ENCODE peak calls at places on chromosomes 11 and 22, in seven cellular contexts. C, B, S, M, U, Q and Y are unnamed samples.

GRCh38 chr11:78526497-78527146 is 48.0 kb downstream of the NARS2 start:
- DNase-seq in C (no peak), B (no peak), S (no peak), M (no peak), U (no peak), Q (no peak), Y (no peak)

GRCh38 chr22:24289138-24289537 is 18.5 kb downstream of the SPECC1L start:
- DNase-seq in C (no peak), B (no peak), S (no peak), M (no peak), U (no peak), Q (no peak), Y (no peak)

GRCh38 chr11:68326334-68327215 is 14.2 kb downstream of the LRP5 start:
- DNase-seq in C (no peak), B (peak; percentile 15), S (no peak), M (peak; percentile 69), U (no peak), Q (no peak), Y (no peak)

GRCh38 chr11:68714047-68714856 is 29.9 kb downstream of the GAL start:
- DNase-seq in C (no peak), B (no peak), S (no peak), M (no peak), U (no peak), Q (no peak), Y (no peak)

GRCh38 chr11:92675810-92676209 is 293.6 kb upstream of the MTNR1B start:
- DNase-seq in C (no peak), B (no peak), S (no peak), M (no peak), U (no peak), Q (no peak), Y (no peak)

GRCh38 chr11:121104223-121104831 is 3.3 kb downstream of the TECTA start:
- DNase-seq in C (peak; percentile 36), B (no peak), S (no peak), M (no peak), U (no peak), Q (no peak), Y (no peak)

GRCh38 chr11:73963861-73964260 is 13.0 kb downstream of the DNAJB13 start:
- DNase-seq in C (no peak), B (no peak), S (no peak), M (no peak), U (no peak), Q (no peak), Y (no peak)

GRCh38 chr11:24697722-24698121 is 200.9 kb downstream of the LUZP2 start:
- DNase-seq in C (no peak), B (no peak), S (no peak), M (no peak), U (no peak), Q (no peak), Y (no peak)

GRCh38 chr22:20510811-20511577 is 3.6 kb downstream of the MED15 start:
- DNase-seq in C (no peak), B (no peak), S (no peak), M (no peak), U (no peak), Q (no peak), Y (no peak)

GRCh38 chr11:17699157-17700114 is 19.9 kb upstream of the MYOD1 start:
- DNase-seq in C (peak; percentile 44), B (no peak), S (no peak), M (no peak), U (no peak), Q (no peak), Y (no peak)

GRCh38 chr22:19016081-19016480 is 80.0 kb upstream of the PRODH start:
- DNase-seq in C (peak; percentile 23), B (no peak), S (no peak), M (no peak), U (no peak), Q (no peak), Y (no peak)

GRCh38 chr11:95926714-95927113 is 2.8 kb upstream of the MTMR2 start:
- DNase-seq in C (no peak), B (no peak), S (no peak), M (no peak), U (no peak), Q (no peak), Y (no peak)

GRCh38 chr22:32874330-32874729 is 72.8 kb downstream of the TIMP3 start:
- DNase-seq in C (no peak), B (no peak), S (no peak), M (no peak), U (no peak), Q (no peak), Y (no peak)

GRCh38 chr11:69443138-69443967 is 38.1 kb upstream of the LINC01488 start:
- DNase-seq in C (peak; percentile 99), B (peak; percentile 98), S (peak; percentile 46), M (no peak), U (peak; percentile 74), Q (peak; percentile 70), Y (peak; percentile 96)

GRCh38 chr11:65357856-65358356 is 3.4 kb downstream of the TIGD3 start:
- DNase-seq in C (peak; percentile 60), B (no peak), S (no peak), M (peak; percentile 95), U (no peak), Q (no peak), Y (no peak)

GRCh38 chr11:5983443-5983842 is 3.3 kb downstream of the OR52L1 start:
- DNase-seq in C (no peak), B (no peak), S (no peak), M (no peak), U (no peak), Q (no peak), Y (no peak)

GRCh38 chr22:44335903-44336803 is 23.4 kb upstream of the SHISAL1 start:
- DNase-seq in C (no peak), B (no peak), S (no peak), M (no peak), U (no peak), Q (no peak), Y (no peak)

GRCh38 chr22:38129856-38130255 is 19.4 kb upstream of the BAIAP2L2 start:
- DNase-seq in C (no peak), B (no peak), S (no peak), M (no peak), U (no peak), Q (no peak), Y (no peak)
- TF ChIP-seq JUND in C (no peak), B (no peak), S (no peak), M (no peak), U (no peak), Q (no peak), Y (no peak)

GRCh38 chr22:49692499-49693225 is 135.0 kb downstream of the BRD1 start:
- DNase-seq in C (no peak), B (no peak), S (no peak), M (no peak), U (no peak), Q (no peak), Y (no peak)
- TF ChIP-seq JUND in C (no peak), B (no peak), S (no peak), M (no peak), U (no peak), Q (no peak), Y (no peak)

DNA sequence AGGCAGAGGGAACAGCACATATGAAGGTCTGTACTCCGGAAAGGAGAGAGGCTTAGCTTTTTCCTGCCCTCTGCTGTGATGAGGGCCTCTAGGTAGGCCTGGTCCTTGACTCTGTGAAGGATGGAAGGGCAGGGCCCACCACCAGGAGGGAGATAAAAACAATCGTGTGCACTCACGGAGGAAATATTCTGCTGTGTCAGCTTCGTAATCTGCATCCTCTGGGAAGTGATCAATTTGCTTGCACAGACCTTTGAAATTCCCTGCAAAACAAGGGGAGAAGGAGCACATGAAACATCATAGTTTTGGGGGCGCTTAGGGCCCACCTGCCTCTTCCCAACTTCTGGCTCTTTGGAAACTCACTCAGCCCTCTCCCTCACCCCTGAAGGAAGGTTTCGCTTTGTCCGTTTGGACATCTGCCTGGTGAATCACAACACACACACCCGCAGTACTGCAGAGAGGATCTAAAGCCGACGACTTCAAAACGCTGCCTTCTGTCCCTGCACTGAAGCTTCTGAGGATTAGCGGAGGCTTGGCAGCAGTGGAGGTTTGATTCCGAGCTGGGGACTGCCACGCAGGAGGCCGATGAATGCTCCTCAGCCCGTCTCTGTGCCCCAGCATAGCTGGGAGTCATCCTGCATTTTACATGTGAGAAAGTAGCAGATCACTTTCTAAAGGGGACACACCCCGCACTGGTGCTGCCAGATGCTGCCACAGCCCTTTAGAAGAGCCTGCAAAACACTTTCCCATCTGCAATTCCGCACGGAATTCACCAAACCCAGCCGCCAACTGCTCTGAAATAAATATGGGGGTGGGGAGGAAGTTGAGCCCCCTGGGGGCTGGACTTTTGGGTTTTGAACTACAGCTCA is 58.6 kb upstream of the EIF3D start:
- DNase-seq in C (no peak), B (no peak), S (no peak), M (no peak), U (no peak), Q (no peak), Y (no peak)
- TF ChIP-seq JUND in C (no peak), B (no peak), S (no peak), M (no peak), U (no peak), Q (no peak), Y (no peak)

GRCh38 chr11:46275964-46276641 is 1.4 kb upstream of the CREB3L1 start:
- DNase-seq in C (no peak), B (no peak), S (no peak), M (peak; percentile 46), U (no peak), Q (no peak), Y (peak; percentile 73)
- TF ChIP-seq JUND in C (no peak), B (no peak), S (no peak), M (no peak), U (no peak), Q (no peak), Y (no peak)

GRCh38 chr11:2122907-2123627 is 16.1 kb downstream of the IGF2 start:
- DNase-seq in C (peak; percentile 26), B (no peak), S (no peak), M (peak; percentile 43), U (no peak), Q (no peak), Y (no peak)

GRCh38 chr11:2118674-2119073 is 20.5 kb downstream of the IGF2 start:
- DNase-seq in C (no peak), B (no peak), S (no peak), M (no peak), U (no peak), Q (no peak), Y (no peak)

GRCh38 chr11:2121227-2122130 is 17.7 kb downstream of the IGF2 start:
- DNase-seq in C (no peak), B (peak; percentile 37), S (no peak), M (no peak), U (no peak), Q (no peak), Y (no peak)

GRCh38 chr11:2122222-2122906 is 16.8 kb downstream of the IGF2 start:
- DNase-seq in C (no peak), B (peak; percentile 41), S (no peak), M (peak; percentile 31), U (no peak), Q (no peak), Y (no peak)

DNA sequence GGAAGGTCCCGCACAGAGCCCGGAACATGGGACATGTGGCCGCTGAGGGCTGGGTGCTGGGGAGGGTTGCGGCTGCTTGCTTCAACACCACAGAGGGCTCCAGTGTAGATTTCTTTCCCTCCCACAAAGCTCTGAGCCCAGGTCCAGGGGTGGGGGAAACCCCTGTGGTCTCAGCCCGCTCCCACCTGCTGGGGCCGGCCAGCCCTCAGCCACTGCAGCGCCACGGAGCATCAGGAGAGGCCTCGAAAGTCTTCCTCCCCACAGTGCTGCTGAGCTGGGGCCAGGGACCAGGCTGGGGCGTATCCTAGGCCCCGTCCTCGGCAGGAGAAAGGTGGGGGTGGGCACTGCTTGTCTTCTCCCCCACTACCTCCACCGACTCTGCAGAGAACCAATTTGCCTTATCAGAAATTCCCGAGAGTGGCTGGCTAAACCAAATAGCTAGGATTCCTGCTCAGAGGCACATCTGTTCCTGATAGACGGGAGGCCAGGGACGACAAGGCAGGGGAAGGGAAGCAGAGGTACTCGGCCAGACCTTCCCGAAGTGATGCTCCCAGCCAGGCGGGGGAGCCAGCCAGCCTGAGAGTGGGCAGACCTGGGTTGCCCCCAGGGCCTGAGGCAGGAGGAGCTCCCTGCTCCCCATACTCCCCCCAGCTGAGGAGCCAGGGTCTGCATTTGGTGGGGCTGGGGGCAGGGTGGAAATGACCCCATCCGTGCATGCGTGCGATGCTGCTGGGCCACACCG is 18.7 kb downstream of the IGF2 start:
- DNase-seq in C (no peak), B (peak; percentile 92), S (no peak), M (no peak), U (no peak), Q (no peak), Y (no peak)
- TF ChIP-seq JUND in C (no peak), B (no peak), S (no peak), M (no peak), U (no peak), Q (no peak), Y (no peak)